ENCODE peak calls at places on chromosomes 11 and 22, in five cellular contexts. N is tibial nerve, S is stomach, U is sigmoid colon, J is thyroid gland. B is an unnamed sample.

GRCh38 chr11:31240340-31240904 is 129.1 kb downstream of the DCDC1 start:
- DNase-seq in N (peak; percentile 22), S (no peak), U (no peak), J (peak; percentile 16), B (peak; percentile 36)

GRCh38 chr22:43186272-43187170 is at the start of gene TTLL12:
- DNase-seq in N (no peak), S (peak; percentile 56), U (peak; percentile 75), J (peak; percentile 37), B (peak; percentile 81)

GRCh38 chr11:119638851-119639250 is 90.1 kb downstream of the NECTIN1 start:
- DNase-seq in N (no peak), S (no peak), U (no peak), J (no peak), B (no peak)

GRCh38 chr11:27857588-27857987 is 157.3 kb upstream of the BDNF start:
- DNase-seq in N (no peak), S (no peak), U (no peak), J (peak; percentile 11), B (no peak)

GRCh38 chr11:70931430-70931829 is 320.9 kb downstream of the SHANK2 start:
- DNase-seq in N (no peak), S (no peak), U (no peak), J (no peak), B (no peak)

GRCh38 chr11:134477486-134477885 is 65.4 kb upstream of the B3GAT1 start:
- DNase-seq in N (no peak), S (no peak), U (no peak), J (no peak), B (no peak)

GRCh38 chr22:37098976-37099577 is 10.4 kb downstream of the TMPRSS6 start:
- DNase-seq in N (no peak), S (no peak), U (no peak), J (no peak), B (no peak)

GRCh38 chr11:128852327-128853023 is 14.6 kb downstream of the KCNJ1 start:
- DNase-seq in N (no peak), S (no peak), U (peak; percentile 21), J (peak; percentile 49), B (no peak)

GRCh38 chr22:35410663-35411034 is 10.7 kb downstream of the MCM5 start:
- DNase-seq in N (no peak), S (no peak), U (no peak), J (no peak), B (no peak)

GRCh38 chr22:41589260-41589600 is 410 bp downstream of the PMM1 start:
- DNase-seq in N (no peak), S (peak; percentile 31), U (peak; percentile 75), J (peak; percentile 15), B (peak; percentile 74)

GRCh38 chr11:120717042-120717441 is 205.5 kb downstream of the GRIK4 start:
- DNase-seq in N (no peak), S (no peak), U (no peak), J (no peak), B (no peak)

GRCh38 chr11:23574149-23574548 is 713.9 kb upstream of the CCDC179 start:
- DNase-seq in N (no peak), S (no peak), U (no peak), J (no peak), B (no peak)

GRCh38 chr22:20520093-20520511 is 12.7 kb downstream of the MED15 start:
- DNase-seq in N (no peak), S (no peak), U (no peak), J (no peak), B (no peak)

GRCh38 chr22:33018232-33018864 is 39.8 kb downstream of the SYN3 start:
- DNase-seq in N (peak; percentile 76), S (peak; percentile 71), U (no peak), J (peak; percentile 54), B (peak; percentile 61)

GRCh38 chr22:40482391-40482790 is 112.0 kb downstream of the SGSM3 start:
- DNase-seq in N (no peak), S (no peak), U (no peak), J (no peak), B (no peak)

GRCh38 chr11:70456921-70457532 is 58.7 kb downstream of the CTTN start:
- DNase-seq in N (no peak), S (no peak), U (no peak), J (no peak), B (peak; percentile 45)

GRCh38 chr11:36945384-36945783 is 347.3 kb upstream of the RAG2 start:
- DNase-seq in N (no peak), S (no peak), U (no peak), J (no peak), B (no peak)

GRCh38 chr11:2940930-2941821 is 12.0 kb upstream of the PHLDA2 start:
- DNase-seq in N (no peak), S (peak; percentile 85), U (peak; percentile 67), J (peak; percentile 73), B (no peak)

GRCh38 chr22:27381960-27382742 is 419.4 kb downstream of the MN1 start:
- DNase-seq in N (no peak), S (no peak), U (no peak), J (no peak), B (no peak)

DNA sequence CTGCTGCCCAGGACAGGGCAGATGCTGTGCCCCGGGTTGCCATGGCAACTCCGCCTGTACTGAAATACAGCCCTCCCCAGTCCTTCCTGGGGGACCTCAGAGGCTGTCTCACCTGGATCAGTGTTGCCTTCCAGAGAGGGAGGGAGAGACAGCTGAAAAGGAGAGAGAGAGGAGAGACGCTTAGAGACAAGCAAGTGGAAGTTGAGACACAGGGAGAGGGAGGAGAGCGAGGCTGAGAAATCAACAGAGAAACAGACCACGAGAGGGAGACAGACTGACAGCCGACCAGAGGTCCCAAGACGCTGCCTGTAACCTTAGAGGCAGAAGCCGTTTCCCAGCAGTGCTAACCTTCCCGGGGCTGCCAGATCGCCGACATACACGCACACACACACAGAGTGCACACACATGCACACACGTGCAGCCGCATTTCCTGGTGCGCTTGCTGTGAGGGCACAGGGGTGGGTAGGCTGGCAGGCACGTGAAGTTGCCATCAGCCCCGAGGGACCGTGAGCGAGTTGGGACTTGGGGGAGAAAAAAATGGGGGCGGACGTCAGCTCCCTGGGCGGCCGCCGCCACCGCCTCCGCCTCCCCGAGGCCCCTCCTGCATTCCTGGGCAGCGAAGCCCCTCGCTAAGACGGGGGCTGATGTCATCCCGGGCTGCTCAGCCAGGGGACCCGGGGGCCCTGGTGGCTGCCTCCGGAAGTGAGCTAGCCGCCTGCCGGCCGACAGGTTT is 88.6 kb upstream of the CRYBB3 start:
- DNase-seq in N (peak; percentile 46), S (peak; percentile 76), U (peak; percentile 77), J (peak; percentile 83), B (peak; percentile 69)
- TF ChIP-seq POLR2A in N (no peak), S (no peak), U (no peak), J (no peak), B (no peak)

DNA sequence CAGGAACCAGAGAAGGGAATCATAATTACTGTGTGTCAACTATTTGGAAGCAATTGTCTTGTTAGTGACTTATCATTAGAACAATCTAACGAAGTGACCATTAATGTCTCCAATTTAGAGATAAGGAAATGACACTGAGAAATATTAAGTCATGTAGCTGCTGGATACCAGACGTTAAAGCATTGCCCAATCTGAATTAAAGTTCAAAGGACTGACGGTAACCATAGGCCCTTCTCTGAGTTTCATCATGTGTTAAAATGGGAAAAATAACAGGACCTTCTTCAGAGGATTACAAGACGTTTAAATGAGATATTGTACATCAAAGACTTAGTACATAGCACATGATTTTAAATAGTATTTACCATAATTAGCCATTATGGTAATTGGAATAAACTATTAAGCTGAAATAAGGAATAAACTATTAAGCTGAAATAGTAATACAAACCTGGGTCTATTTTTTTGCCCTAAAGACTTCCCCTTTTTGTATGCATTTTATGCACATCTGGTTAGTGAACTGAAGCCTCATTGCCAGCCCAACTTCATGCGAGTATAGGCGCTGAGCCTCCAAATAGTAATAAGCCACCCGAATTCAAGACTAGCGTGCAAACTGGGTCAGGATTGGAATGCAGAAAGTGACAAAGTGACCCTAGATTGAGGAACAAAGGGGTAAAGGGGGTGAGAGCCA is 41.0 kb downstream of the GLYATL1 start:
- DNase-seq in N (no peak), S (no peak), U (no peak), J (no peak), B (no peak)
- TF ChIP-seq POLR2A in N (no peak), S (no peak), U (no peak), J (no peak), B (no peak)

GRCh38 chr11:100396281-100396680 is 290.8 kb upstream of the ARHGAP42 start:
- DNase-seq in N (no peak), S (no peak), U (no peak), J (no peak), B (no peak)

GRCh38 chr11:100397401-100397800 is 289.7 kb upstream of the ARHGAP42 start:
- DNase-seq in N (no peak), S (no peak), U (no peak), J (no peak), B (no peak)
- TF ChIP-seq POLR2A in N (no peak), S (no peak), U (no peak), J (no peak), B (no peak)

DNA sequence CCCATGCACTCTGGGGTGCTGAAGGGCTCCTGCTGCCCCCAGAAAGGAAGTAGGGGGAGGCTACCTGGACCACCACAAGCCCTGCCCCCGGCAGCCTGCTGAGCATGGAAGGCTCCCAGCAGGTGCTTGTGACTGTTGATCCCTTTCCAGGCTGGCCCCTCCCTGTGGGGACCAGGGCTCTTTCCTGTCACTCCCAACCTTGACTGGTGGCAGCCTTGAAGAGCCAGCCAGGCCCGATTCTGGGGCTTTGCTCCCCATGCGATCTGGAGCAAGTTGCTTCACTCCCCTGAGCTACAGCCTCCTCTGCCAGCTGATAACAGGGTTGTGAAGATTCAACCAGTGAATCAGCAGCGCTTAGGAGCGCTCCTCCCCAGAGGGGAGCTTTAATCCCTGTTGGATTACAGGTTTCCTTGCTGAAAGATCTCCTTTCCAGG is 4.6 kb upstream of the CST6 start:
- DNase-seq in N (no peak), S (no peak), U (no peak), J (peak; percentile 17), B (peak; percentile 39)
- TF ChIP-seq POLR2A in N (no peak), S (no peak), U (no peak), J (no peak), B (no peak)

DNA sequence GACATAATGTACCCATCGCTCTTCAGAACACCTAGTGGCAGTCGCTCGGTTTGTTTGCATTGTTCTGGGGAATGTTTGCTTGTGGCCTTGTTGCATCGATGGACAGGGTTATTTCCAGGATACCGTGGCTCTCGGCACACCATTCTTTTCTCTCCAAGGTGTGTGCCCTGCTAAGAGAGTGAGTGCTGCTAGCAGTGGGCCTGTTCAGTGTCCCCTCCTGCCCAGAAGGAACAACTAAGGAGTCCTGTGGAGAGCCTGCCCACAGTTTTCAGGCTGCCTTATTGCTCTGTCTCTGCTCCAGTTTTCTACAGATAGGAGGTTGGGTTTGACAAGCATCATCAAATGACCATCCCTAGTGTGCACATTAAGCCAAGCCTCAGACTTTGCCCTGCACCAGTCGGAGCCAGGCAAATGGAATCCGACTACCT is 1.4 kb downstream of the CRY2 start:
- DNase-seq in N (no peak), S (peak; percentile 60), U (no peak), J (peak; percentile 69), B (no peak)
- TF ChIP-seq POLR2A in N (no peak), S (no peak), U (no peak), J (no peak), B (no peak)